ENCODE peak calls at places on chromosomes 13 and 19, in six cellular contexts. One of them, this sample, is unnamed.
A peak's percentile ranks its signal among the peaks of the same experiment; 100 is the strongest.

GRCh38 chr13:31598990-31599389 is 140.3 kb upstream of the RXFP2 start:
- DNase-seq in neuronal stem cell: no peak
- DNase-seq in AG09319: no peak
- DNase-seq in Calu3: no peak
- DNase-seq in NCI-H2227 treated with DMSO at 0.1 percent for 48 hours: no peak
- DNase-seq in breast epithelium: no peak
- DNase-seq in this sample: no peak

GRCh38 chr19:33292595-33293254 is 9.6 kb downstream of the CEBPA start:
- DNase-seq in breast epithelium: no peak
- DNase-seq in Calu3: no peak
- DNase-seq in AG09319: no peak
- DNase-seq in NCI-H2227 treated with DMSO at 0.1 percent for 48 hours: no peak
- DNase-seq in neuronal stem cell: no peak
- DNase-seq in this sample: no peak

GRCh38 chr13:45104294-45104693 is 16.0 kb upstream of the GTF2F2 start:
- DNase-seq in NCI-H2227 treated with DMSO at 0.1 percent for 48 hours: no peak
- DNase-seq in Calu3: no peak
- DNase-seq in breast epithelium: no peak
- DNase-seq in neuronal stem cell: no peak
- DNase-seq in AG09319: no peak
- DNase-seq in this sample: no peak

GRCh38 chr13:93116809-93117208 is 109.8 kb upstream of the GPC6 start:
- DNase-seq in AG09319: no peak
- DNase-seq in breast epithelium: no peak
- DNase-seq in Calu3: no peak
- DNase-seq in NCI-H2227 treated with DMSO at 0.1 percent for 48 hours: no peak
- DNase-seq in neuronal stem cell: no peak
- DNase-seq in this sample: no peak

GRCh38 chr19:58033741-58034475 is at the start of gene ZSCAN1:
- DNase-seq in breast epithelium: peak; percentile 93
- DNase-seq in AG09319: peak; percentile 20
- DNase-seq in NCI-H2227 treated with DMSO at 0.1 percent for 48 hours: peak; percentile 59
- DNase-seq in neuronal stem cell: peak; percentile 94
- DNase-seq in Calu3: no peak
- DNase-seq in this sample: no peak

GRCh38 chr19:52739576-52739975 is 4.7 kb upstream of the ZNF611 start:
- DNase-seq in NCI-H2227 treated with DMSO at 0.1 percent for 48 hours: no peak
- DNase-seq in breast epithelium: no peak
- DNase-seq in AG09319: no peak
- DNase-seq in Calu3: no peak
- DNase-seq in neuronal stem cell: no peak
- DNase-seq in this sample: no peak

GRCh38 chr13:20843177-20843576 is 59.4 kb downstream of the XPO4 start:
- DNase-seq in Calu3: no peak
- DNase-seq in AG09319: no peak
- DNase-seq in neuronal stem cell: no peak
- DNase-seq in breast epithelium: no peak
- DNase-seq in NCI-H2227 treated with DMSO at 0.1 percent for 48 hours: no peak
- DNase-seq in this sample: no peak

GRCh38 chr19:1630012-1630411 is 22.4 kb downstream of the TCF3 start:
- DNase-seq in Calu3: no peak
- DNase-seq in neuronal stem cell: no peak
- DNase-seq in NCI-H2227 treated with DMSO at 0.1 percent for 48 hours: no peak
- DNase-seq in breast epithelium: no peak
- DNase-seq in AG09319: no peak
- DNase-seq in this sample: no peak

GRCh38 chr13:75223981-75224742 is 257.8 kb downstream of the TBC1D4 start:
- DNase-seq in AG09319: no peak
- DNase-seq in NCI-H2227 treated with DMSO at 0.1 percent for 48 hours: no peak
- DNase-seq in Calu3: no peak
- DNase-seq in breast epithelium: no peak
- DNase-seq in neuronal stem cell: no peak
- DNase-seq in this sample: no peak

GRCh38 chr19:48190288-48191284 is 20.1 kb downstream of the ZSWIM9 start:
- DNase-seq in NCI-H2227 treated with DMSO at 0.1 percent for 48 hours: peak; percentile 54
- DNase-seq in breast epithelium: peak; percentile 37
- DNase-seq in Calu3: peak; percentile 86
- DNase-seq in AG09319: no peak
- DNase-seq in neuronal stem cell: no peak
- DNase-seq in this sample: no peak

GRCh38 chr19:3229888-3230496 is 5.5 kb downstream of the CELF5 start:
- DNase-seq in breast epithelium: no peak
- DNase-seq in Calu3: no peak
- DNase-seq in neuronal stem cell: no peak
- DNase-seq in AG09319: no peak
- DNase-seq in NCI-H2227 treated with DMSO at 0.1 percent for 48 hours: no peak
- DNase-seq in this sample: no peak

GRCh38 chr19:28715157-28715556 is 497.8 kb downstream of the UQCRFS1 start:
- DNase-seq in NCI-H2227 treated with DMSO at 0.1 percent for 48 hours: no peak
- DNase-seq in Calu3: no peak
- DNase-seq in neuronal stem cell: no peak
- DNase-seq in AG09319: no peak
- DNase-seq in breast epithelium: no peak
- DNase-seq in this sample: no peak

GRCh38 chr19:19263886-19264487 is 9.1 kb downstream of the TM6SF2 start:
- DNase-seq in neuronal stem cell: no peak
- DNase-seq in Calu3: no peak
- DNase-seq in NCI-H2227 treated with DMSO at 0.1 percent for 48 hours: no peak
- DNase-seq in AG09319: no peak
- DNase-seq in breast epithelium: no peak
- DNase-seq in this sample: no peak

GRCh38 chr19:1942934-1943555 is 2.1 kb downstream of the CSNK1G2 start:
- DNase-seq in Calu3: no peak
- DNase-seq in AG09319: no peak
- DNase-seq in breast epithelium: no peak
- DNase-seq in neuronal stem cell: no peak
- DNase-seq in NCI-H2227 treated with DMSO at 0.1 percent for 48 hours: no peak
- DNase-seq in this sample: no peak

GRCh38 chr13:112820318-112820717 is 130.5 kb downstream of the ATP11A start:
- DNase-seq in AG09319: no peak
- DNase-seq in breast epithelium: no peak
- DNase-seq in NCI-H2227 treated with DMSO at 0.1 percent for 48 hours: no peak
- DNase-seq in neuronal stem cell: no peak
- DNase-seq in Calu3: no peak
- DNase-seq in this sample: no peak

GRCh38 chr19:58396691-58397532 is 1.5 kb downstream of the RNF225 start:
- DNase-seq in breast epithelium: no peak
- DNase-seq in AG09319: no peak
- DNase-seq in neuronal stem cell: no peak
- DNase-seq in Calu3: no peak
- DNase-seq in NCI-H2227 treated with DMSO at 0.1 percent for 48 hours: no peak
- DNase-seq in this sample: peak; percentile 51

GRCh38 chr13:34967851-34968562 is 25.9 kb downstream of the NBEA start:
- DNase-seq in NCI-H2227 treated with DMSO at 0.1 percent for 48 hours: no peak
- DNase-seq in AG09319: no peak
- DNase-seq in breast epithelium: no peak
- DNase-seq in neuronal stem cell: no peak
- DNase-seq in Calu3: peak; percentile 14
- DNase-seq in this sample: no peak

GRCh38 chr19:53903055-53903680 is 5.9 kb upstream of the CACNG7 start:
- DNase-seq in breast epithelium: no peak
- DNase-seq in NCI-H2227 treated with DMSO at 0.1 percent for 48 hours: no peak
- DNase-seq in neuronal stem cell: peak; percentile 84
- DNase-seq in AG09319: peak; percentile 10
- DNase-seq in Calu3: peak; percentile 67
- DNase-seq in this sample: no peak

GRCh38 chr13:73096173-73097117 is 37.6 kb downstream of the KLF5 start:
- DNase-seq in breast epithelium: no peak
- DNase-seq in NCI-H2227 treated with DMSO at 0.1 percent for 48 hours: no peak
- DNase-seq in neuronal stem cell: no peak
- DNase-seq in Calu3: peak; percentile 45
- DNase-seq in AG09319: no peak
- DNase-seq in this sample: peak; percentile 79

GRCh38 chr19:34274827-34275625 is 20.7 kb downstream of the GARRE1 start:
- DNase-seq in Calu3: no peak
- DNase-seq in AG09319: peak; percentile 70
- DNase-seq in NCI-H2227 treated with DMSO at 0.1 percent for 48 hours: no peak
- DNase-seq in breast epithelium: no peak
- DNase-seq in neuronal stem cell: no peak
- DNase-seq in this sample: no peak

GRCh38 chr19:33279430-33280350 is 22.6 kb downstream of the CEBPA start:
- DNase-seq in neuronal stem cell: no peak
- DNase-seq in Calu3: no peak
- DNase-seq in NCI-H2227 treated with DMSO at 0.1 percent for 48 hours: no peak
- DNase-seq in AG09319: no peak
- DNase-seq in breast epithelium: no peak
- DNase-seq in this sample: no peak

GRCh38 chr13:30256713-30257432 is 50.5 kb downstream of the KATNAL1 start:
- DNase-seq in NCI-H2227 treated with DMSO at 0.1 percent for 48 hours: no peak
- DNase-seq in AG09319: no peak
- DNase-seq in breast epithelium: no peak
- DNase-seq in neuronal stem cell: no peak
- DNase-seq in Calu3: no peak
- DNase-seq in this sample: no peak

GRCh38 chr13:104006625-104007061 is 940.4 kb upstream of the SLC10A2 start:
- DNase-seq in AG09319: no peak
- DNase-seq in breast epithelium: no peak
- DNase-seq in Calu3: no peak
- DNase-seq in NCI-H2227 treated with DMSO at 0.1 percent for 48 hours: no peak
- DNase-seq in neuronal stem cell: no peak
- DNase-seq in this sample: no peak

GRCh38 chr13:38872693-38873092 is 117.9 kb downstream of the STOML3 start:
- DNase-seq in AG09319: no peak
- DNase-seq in neuronal stem cell: peak; percentile 54
- DNase-seq in Calu3: peak; percentile 57
- DNase-seq in breast epithelium: no peak
- DNase-seq in NCI-H2227 treated with DMSO at 0.1 percent for 48 hours: peak; percentile 5
- DNase-seq in this sample: no peak

GRCh38 chr19:50481351-50482149 is 4.9 kb upstream of the GARIN5A start:
- DNase-seq in breast epithelium: no peak
- DNase-seq in AG09319: no peak
- DNase-seq in NCI-H2227 treated with DMSO at 0.1 percent for 48 hours: no peak
- DNase-seq in neuronal stem cell: no peak
- DNase-seq in Calu3: no peak
- DNase-seq in this sample: no peak

GRCh38 chr19:17680235-17680722 is 7.9 kb downstream of the UNC13A start:
- DNase-seq in breast epithelium: peak; percentile 20
- DNase-seq in neuronal stem cell: no peak
- DNase-seq in NCI-H2227 treated with DMSO at 0.1 percent for 48 hours: peak; percentile 24
- DNase-seq in Calu3: peak; percentile 60
- DNase-seq in AG09319: no peak
- DNase-seq in this sample: no peak

GRCh38 chr13:33918199-33918932 is 100.4 kb downstream of the RFC3 start:
- DNase-seq in AG09319: peak; percentile 70
- DNase-seq in neuronal stem cell: no peak
- DNase-seq in breast epithelium: no peak
- DNase-seq in Calu3: no peak
- DNase-seq in NCI-H2227 treated with DMSO at 0.1 percent for 48 hours: no peak
- DNase-seq in this sample: no peak

GRCh38 chr19:54478677-54479266 is 5.7 kb upstream of the CDC42EP5 start:
- DNase-seq in neuronal stem cell: peak; percentile 83
- DNase-seq in Calu3: peak; percentile 57
- DNase-seq in NCI-H2227 treated with DMSO at 0.1 percent for 48 hours: peak; percentile 81
- DNase-seq in breast epithelium: no peak
- DNase-seq in AG09319: no peak
- DNase-seq in this sample: no peak

GRCh38 chr19:41441321-41441945 is 1.5 kb upstream of the ERICH4 start:
- DNase-seq in breast epithelium: no peak
- DNase-seq in neuronal stem cell: no peak
- DNase-seq in NCI-H2227 treated with DMSO at 0.1 percent for 48 hours: no peak
- DNase-seq in AG09319: no peak
- DNase-seq in Calu3: no peak
- DNase-seq in this sample: no peak

GRCh38 chr13:48775804-48776203 is 122.1 kb downstream of the CYSLTR2 start:
- DNase-seq in Calu3: no peak
- DNase-seq in neuronal stem cell: no peak
- DNase-seq in AG09319: peak; percentile 49
- DNase-seq in NCI-H2227 treated with DMSO at 0.1 percent for 48 hours: no peak
- DNase-seq in breast epithelium: no peak
- DNase-seq in this sample: no peak

GRCh38 chr13:49985129-49985528 is 11.7 kb upstream of the TRIM13 start:
- DNase-seq in Calu3: no peak
- DNase-seq in neuronal stem cell: no peak
- DNase-seq in NCI-H2227 treated with DMSO at 0.1 percent for 48 hours: no peak
- DNase-seq in AG09319: no peak
- DNase-seq in breast epithelium: no peak
- DNase-seq in this sample: no peak

GRCh38 chr19:46784262-46785053 is 3.9 kb downstream of the SLC1A5 start:
- DNase-seq in Calu3: peak; percentile 94
- DNase-seq in NCI-H2227 treated with DMSO at 0.1 percent for 48 hours: peak; percentile 11
- DNase-seq in AG09319: peak; percentile 96
- DNase-seq in breast epithelium: peak; percentile 69
- DNase-seq in neuronal stem cell: peak; percentile 29
- DNase-seq in this sample: peak; percentile 97

GRCh38 chr13:20191902-20192469 is 752 bp downstream of the GJB2 start:
- DNase-seq in breast epithelium: no peak
- DNase-seq in neuronal stem cell: no peak
- DNase-seq in NCI-H2227 treated with DMSO at 0.1 percent for 48 hours: no peak
- DNase-seq in AG09319: no peak
- DNase-seq in Calu3: peak; percentile 28
- DNase-seq in this sample: no peak

GRCh38 chr19:19750842-19751790 is 18.2 kb upstream of the ZNF14 start:
- DNase-seq in AG09319: no peak
- DNase-seq in neuronal stem cell: no peak
- DNase-seq in Calu3: no peak
- DNase-seq in breast epithelium: no peak
- DNase-seq in NCI-H2227 treated with DMSO at 0.1 percent for 48 hours: no peak
- DNase-seq in this sample: no peak

GRCh38 chr19:30077851-30078355 is 135.9 kb downstream of the URI1 start:
- DNase-seq in breast epithelium: no peak
- DNase-seq in neuronal stem cell: no peak
- DNase-seq in AG09319: no peak
- DNase-seq in NCI-H2227 treated with DMSO at 0.1 percent for 48 hours: no peak
- DNase-seq in Calu3: no peak
- DNase-seq in this sample: no peak